ENCODE peak calls at places on chromosomes 3 and 15, in seven cellular contexts. Q is OCI-LY7, P is PC-3, G is IMR-90, D is NB4, A is cardiac fibroblast, S is tibial nerve. B is an unnamed sample.

GRCh38 chr3:139994891-139995290 is 59.9 kb downstream of the CLSTN2 start:
- DNase-seq in P (no peak), S (no peak), Q (no peak), G (no peak), A (no peak), D (no peak), B (no peak)

GRCh38 chr3:106473576-106474506 is 605.0 kb upstream of the CBLB start:
- DNase-seq in A (no peak), P (no peak), G (no peak), Q (no peak), S (no peak), D (no peak), B (no peak)

GRCh38 chr3:186826316-186826977 is 16.1 kb upstream of the ADIPOQ start:
- DNase-seq in P (no peak), A (no peak), D (no peak), S (no peak), Q (no peak), G (no peak), B (no peak)

GRCh38 chr3:186217820-186218164 is 108.9 kb upstream of the ETV5 start:
- DNase-seq in D (no peak), A (no peak), G (no peak), P (peak; percentile 18), Q (no peak), S (no peak), B (no peak)

GRCh38 chr15:40430271-40430805 is 10.4 kb upstream of the BAHD1 start:
- DNase-seq in G (peak; percentile 11), D (peak; percentile 54), Q (no peak), A (peak; percentile 8), P (peak; percentile 53), S (no peak), B (no peak)

GRCh38 chr15:64634576-64635485 is 140.6 kb downstream of the RBPMS2 start:
- DNase-seq in A (peak; percentile 42), D (no peak), S (no peak), Q (no peak), G (no peak), P (no peak), B (peak; percentile 47)

GRCh38 chr15:90585863-90586262 is 56.1 kb downstream of the CRTC3 start:
- DNase-seq in A (peak; percentile 35), G (peak; percentile 72), D (no peak), Q (no peak), P (no peak), S (no peak), B (no peak)

GRCh38 chr15:40925863-40926658 is 3.1 kb upstream of the DLL4 start:
- DNase-seq in D (peak; percentile 83), A (no peak), S (no peak), G (no peak), P (no peak), Q (no peak), B (no peak)

GRCh38 chr3:60835796-60836195 is 415.5 kb downstream of the FHIT start:
- DNase-seq in A (no peak), D (no peak), G (no peak), Q (no peak), P (no peak), S (no peak), B (no peak)

GRCh38 chr3:106423321-106424225 is 554.8 kb upstream of the CBLB start:
- DNase-seq in Q (no peak), G (no peak), A (peak; percentile 60), S (no peak), P (no peak), D (no peak), B (no peak)

GRCh38 chr3:23356923-23357322 is 153.8 kb downstream of the UBE2E2 start:
- DNase-seq in D (no peak), G (no peak), S (no peak), Q (no peak), A (no peak), P (no peak), B (no peak)

GRCh38 chr3:72205297-72205696 is 420.3 kb upstream of the PROK2 start:
- DNase-seq in Q (no peak), P (no peak), D (no peak), G (no peak), S (no peak), A (no peak), B (no peak)

GRCh38 chr15:65856821-65857455 is 12.4 kb upstream of the RAB11A start:
- DNase-seq in A (peak; percentile 75), Q (peak; percentile 85), P (peak; percentile 71), G (peak; percentile 53), S (peak; percentile 53), D (peak; percentile 66), B (no peak)

GRCh38 chr15:26439681-26440080 is 333.2 kb downstream of the GABRB3 start:
- DNase-seq in P (no peak), G (no peak), Q (no peak), S (no peak), D (no peak), A (no peak), B (no peak)

GRCh38 chr15:99453646-99454045 is 112.1 kb upstream of the MEF2A start:
- DNase-seq in D (no peak), A (no peak), G (no peak), Q (no peak), S (no peak), P (no peak), B (no peak)

GRCh38 chr15:62752687-62753517 is 289.6 kb upstream of the TPM1 start:
- DNase-seq in D (no peak), S (no peak), A (peak; percentile 69), Q (no peak), G (peak; percentile 54), P (peak; percentile 79), B (no peak)

DNA sequence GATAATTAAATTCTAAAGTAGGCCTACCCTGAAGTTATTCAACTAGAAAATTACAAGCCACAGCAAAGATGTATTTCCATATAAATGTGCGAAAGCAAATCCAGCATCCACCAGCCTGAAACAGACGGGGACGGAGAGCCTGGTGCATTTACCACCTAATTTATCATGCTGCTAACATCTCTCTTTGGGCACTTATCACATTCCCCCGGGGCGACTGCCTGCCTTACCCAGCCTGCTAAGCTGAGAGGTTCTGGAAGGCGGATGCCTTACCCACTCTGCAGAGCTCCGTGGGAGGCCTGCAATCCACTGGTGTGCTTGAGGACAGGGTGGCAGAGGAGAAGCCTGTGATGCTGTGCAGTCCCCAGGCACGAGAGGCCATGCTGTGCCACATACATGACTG is 25.6 kb downstream of the MGLL start:
- DNase-seq in P (no peak), Q (no peak), A (no peak), S (no peak), D (no peak), G (no peak), B (no peak)
- TF ChIP-seq CTCF in P (no peak), Q (no peak), A (no peak), S (no peak), D (no peak), G (no peak), B (no peak)

GRCh38 chr15:85689729-85690128 is 105.0 kb downstream of the KLHL25 start:
- DNase-seq in P (no peak), D (peak; percentile 93), A (peak; percentile 74), Q (peak; percentile 89), S (no peak), G (peak; percentile 72), B (no peak)
- H3K4me3 ChIP-seq in P (no peak overlapping the region), D (peak overlapping the region; percentile 81), A (peak overlapping the region; percentile 18), Q (peak overlapping the region; percentile 70), S (peak overlapping the region; percentile 31), G (peak overlapping the region; percentile 33), B (peak overlapping the region; percentile 22)

GRCh38 chr3:190053919-190054672 is 66.6 kb downstream of the P3H2 start:
- DNase-seq in Q (no peak), P (peak; percentile 77), A (peak; percentile 86), S (no peak), D (no peak), G (peak; percentile 92), B (no peak)
- TF ChIP-seq CTCF in Q (no peak), P (no peak), A (peak; percentile 33), S (no peak), D (no peak), G (peak; percentile 29), B (no peak)

DNA sequence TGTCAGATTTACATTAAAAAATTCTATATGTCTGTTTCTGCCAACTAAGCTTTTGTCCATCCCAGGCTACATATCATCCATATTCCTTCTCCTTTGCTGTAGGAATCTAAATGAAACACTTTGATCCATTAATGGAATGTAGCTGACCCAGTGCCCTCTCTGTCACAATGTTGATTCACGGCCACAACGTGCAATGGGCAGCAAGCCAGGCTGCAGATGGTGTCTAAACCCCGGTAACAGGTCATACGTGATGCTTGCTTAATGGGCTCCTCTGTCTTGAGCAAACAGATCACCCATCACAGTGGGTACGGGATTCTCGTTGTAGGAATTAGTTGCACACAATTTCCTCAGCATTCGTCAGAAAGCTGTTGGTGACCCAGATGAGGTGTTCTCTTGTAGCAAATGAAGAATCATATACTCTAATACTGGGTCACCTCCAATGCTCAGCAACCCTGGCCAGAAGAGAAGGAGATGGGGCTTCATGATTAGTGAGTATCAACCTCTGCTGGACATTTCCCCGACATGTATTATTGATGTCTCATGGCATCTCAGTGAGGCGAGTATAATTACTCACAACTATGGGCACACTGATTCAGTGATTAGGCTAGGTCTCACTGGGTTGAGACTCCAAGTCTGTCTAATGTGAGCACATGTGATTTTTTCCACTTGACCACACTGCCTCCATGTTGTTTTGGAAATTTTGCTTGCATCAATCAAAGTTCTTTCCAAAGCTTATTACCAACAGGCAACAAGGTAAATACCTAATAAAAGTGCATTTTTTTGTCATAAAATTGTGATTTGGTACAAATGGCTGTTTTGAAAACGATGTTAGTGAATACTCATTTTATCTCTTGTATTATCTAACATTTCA is 12.9 kb upstream of the DCBLD2 start:
- DNase-seq in G (no peak), D (no peak), P (peak; percentile 93), A (peak; percentile 68), S (no peak), Q (no peak), B (no peak)
- H3K4me3 ChIP-seq in G (no peak overlapping the region), D (no peak overlapping the region), P (no peak overlapping the region), A (no peak overlapping the region), S (no peak overlapping the region), Q (no peak overlapping the region), B (no peak overlapping the region)

DNA sequence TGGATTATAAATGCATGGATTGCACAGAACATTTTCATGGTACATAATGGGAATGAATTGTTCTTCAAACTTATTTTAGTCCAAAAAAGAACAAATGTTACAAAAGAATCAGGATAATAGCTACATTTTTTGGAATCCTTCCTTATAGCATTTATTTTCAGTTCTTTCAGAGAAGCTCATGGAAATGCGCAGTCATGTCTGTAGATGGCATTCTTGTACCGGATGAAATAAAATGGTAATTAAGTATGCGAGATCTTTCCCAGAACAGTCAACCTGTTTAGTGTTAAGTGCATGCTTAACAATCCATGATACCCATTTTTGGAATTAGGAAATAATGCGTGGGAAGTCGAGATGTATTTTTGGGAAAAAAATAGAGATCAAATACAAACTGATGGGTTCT is 38.2 kb upstream of the GOLGA8B start:
- DNase-seq in D (no peak), S (no peak), P (peak; percentile 64), G (peak; percentile 58), Q (no peak), A (peak; percentile 53), B (no peak)
- TF ChIP-seq CTCF in D (no peak), S (no peak), P (peak; percentile 85), G (peak; percentile 64), Q (peak; percentile 52), A (peak; percentile 30), B (peak; percentile 42)

GRCh38 chr3:51955893-51956770 is 951 bp downstream of the GPR62 start:
- DNase-seq in P (no peak), Q (peak; percentile 36), G (no peak), D (peak; percentile 53), S (no peak), A (peak; percentile 28), B (no peak)
- H3K4me3 ChIP-seq in P (no peak overlapping the region), Q (no peak overlapping the region), G (no peak overlapping the region), D (no peak overlapping the region), S (peak overlapping the region; percentile 39), A (no peak overlapping the region), B (no peak overlapping the region)

GRCh38 chr3:31610700-31611275 is 78.1 kb downstream of the STT3B start:
- DNase-seq in Q (peak; percentile 23), S (no peak), D (peak; percentile 24), P (peak; percentile 77), G (peak; percentile 66), A (peak; percentile 70), B (no peak)
- TF ChIP-seq CTCF in Q (peak; percentile 77), S (peak; percentile 41), D (no peak), P (peak; percentile 87), G (peak; percentile 76), A (peak; percentile 56), B (peak; percentile 68)